ENCODE peak calls at places on chromosomes 5 and 9, in nine cellular contexts. W, K, G, Q, N, E, M, C and H are unnamed samples.

GRCh38 chr5:120463991-120464626 is at the start of gene PRR16:
- DNase-seq in M (no peak), C (no peak), E (peak), G (no peak), W (peak), Q (peak), N (peak), K (peak), H (peak)

GRCh38 chr5:56638061-56638621 is 177.2 kb upstream of the MAP3K1 start:
- DNase-seq in N (peak), K (no peak), C (no peak), E (no peak), M (no peak), G (no peak), Q (no peak), W (no peak), H (no peak)

GRCh38 chr5:144418719-144419118 is 248.0 kb downstream of the KCTD16 start:
- DNase-seq in K (no peak), M (no peak), G (no peak), Q (no peak), W (no peak), N (no peak), C (no peak), E (no peak), H (no peak)

GRCh38 chr9:94903961-94904421 is 177.5 kb downstream of the AOPEP start:
- DNase-seq in W (no peak), G (no peak), K (no peak), E (no peak), C (no peak), M (no peak), N (peak), Q (no peak), H (no peak)

GRCh38 chr5:36641416-36641815 is 35.0 kb downstream of the SLC1A3 start:
- DNase-seq in E (no peak), M (no peak), N (no peak), W (no peak), G (no peak), C (no peak), K (no peak), Q (no peak), H (no peak)

GRCh38 chr9:137960496-137960895 is 82.9 kb downstream of the CACNA1B start:
- DNase-seq in E (no peak), Q (no peak), C (no peak), K (no peak), W (no peak), N (peak), G (no peak), M (no peak), H (no peak)

GRCh38 chr5:90285581-90285980 is 124.0 kb downstream of the CETN3 start:
- DNase-seq in N (no peak), Q (no peak), K (no peak), C (no peak), M (no peak), E (no peak), G (no peak), W (no peak), H (no peak)

GRCh38 chr9:110126986-110127864 is 80.7 kb downstream of the C9orf152 start:
- DNase-seq in M (no peak), C (peak), G (no peak), Q (peak), W (peak), K (peak), E (no peak), N (no peak), H (peak)

GRCh38 chr5:132641841-132642240 is 16.1 kb upstream of the IL13 start:
- DNase-seq in Q (no peak), E (no peak), W (no peak), C (no peak), N (no peak), M (no peak), G (no peak), K (no peak), H (no peak)

GRCh38 chr5:132635873-132636272 is 22.1 kb upstream of the IL13 start:
- DNase-seq in G (no peak), M (no peak), K (no peak), C (no peak), E (no peak), N (no peak), W (no peak), Q (no peak), H (no peak)

GRCh38 chr5:132641241-132641723 is 16.7 kb upstream of the IL13 start:
- DNase-seq in W (no peak), N (no peak), M (no peak), Q (no peak), G (no peak), E (no peak), C (no peak), K (no peak), H (no peak)

GRCh38 chr5:132640613-132641012 is 17.4 kb upstream of the IL13 start:
- DNase-seq in E (no peak), G (no peak), W (no peak), Q (no peak), N (no peak), M (no peak), K (no peak), C (no peak), H (no peak)

DNA sequence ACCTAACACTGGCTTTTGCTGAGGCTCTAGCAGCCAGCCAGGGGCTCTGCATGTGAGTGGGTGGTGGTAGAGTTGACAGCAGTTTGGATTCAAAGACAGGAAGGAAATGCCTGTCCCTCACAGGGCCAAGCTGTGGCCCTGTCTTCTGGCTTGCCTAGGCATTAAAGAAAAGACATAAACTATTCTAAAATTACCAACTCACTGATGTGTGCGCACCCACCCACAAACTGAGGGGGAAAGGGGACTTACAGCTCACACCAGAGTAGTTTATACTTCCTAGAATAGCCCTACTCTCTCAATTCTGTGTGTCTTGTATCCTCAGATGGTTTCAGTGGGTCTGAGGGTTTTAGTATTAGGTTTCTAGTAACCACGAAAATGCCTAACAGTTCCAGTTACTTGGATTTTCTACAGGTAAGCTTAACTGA is 18.3 kb upstream of the IL13 start:
- DNase-seq in K (no peak), M (no peak), W (no peak), E (no peak), N (no peak), G (no peak), Q (no peak), C (no peak), H (no peak)
- TF ChIP-seq POLR2A in K (no peak), M (no peak), W (no peak), E (no peak), N (no peak), G (no peak), Q (no peak), C (no peak), H (no peak)

DNA sequence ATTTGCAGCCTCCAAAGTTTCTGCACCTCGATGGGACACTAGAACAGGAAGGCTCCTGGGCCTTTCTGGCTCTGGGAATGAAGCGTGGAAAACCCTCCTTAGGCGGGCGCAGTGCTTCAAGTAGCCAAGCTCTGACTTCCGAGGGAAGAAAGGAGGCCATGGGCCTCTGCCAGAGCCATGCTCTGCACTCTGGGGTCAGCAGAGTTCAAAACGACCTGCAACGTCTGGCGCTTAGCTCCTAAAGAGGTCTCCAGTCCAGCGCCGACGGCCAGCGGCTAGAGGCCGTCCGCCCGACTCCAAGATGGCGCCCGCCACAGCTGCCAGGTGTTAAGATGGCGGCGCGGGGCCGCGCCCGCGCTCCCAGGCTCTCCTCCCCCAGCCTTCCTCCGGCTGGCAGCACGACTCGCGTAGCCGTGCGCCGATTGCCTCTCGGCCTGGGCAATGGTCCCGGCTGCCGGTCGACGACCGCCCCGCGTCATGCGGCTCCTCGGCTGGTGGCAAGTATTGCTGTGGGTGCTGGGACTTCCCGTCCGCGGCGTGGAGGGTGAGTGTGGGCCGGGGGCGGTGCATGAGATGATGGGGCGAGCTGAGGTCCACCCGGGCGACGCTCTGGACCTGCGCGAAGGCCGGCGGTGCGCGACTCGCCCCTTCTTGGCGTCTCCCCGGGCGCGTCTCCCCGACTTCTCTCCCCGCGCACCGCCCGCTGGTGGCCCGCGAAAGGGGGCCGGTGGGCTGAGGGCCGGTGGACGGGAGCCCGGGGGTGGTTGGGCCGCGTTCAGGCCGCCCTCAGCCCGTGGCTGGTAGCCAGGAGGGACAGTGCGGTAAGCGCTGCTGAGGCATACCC is at the start of gene TXNDC15:
- DNase-seq in G (peak), E (peak), N (peak), C (peak), W (peak), K (peak), Q (peak), M (peak), H (peak)
- TF ChIP-seq POLR2A in G (peak), E (peak), N (peak), C (peak), W (peak), K (peak), Q (peak), M (peak), H (peak)

GRCh38 chr9:129812385-129812784 is 9.4 kb downstream of the TOR1B start:
- DNase-seq in N (no peak), Q (no peak), G (no peak), M (no peak), E (no peak), K (no peak), C (no peak), W (no peak), H (no peak)
- TF ChIP-seq POLR2A in N (no peak), Q (no peak), G (no peak), M (no peak), E (no peak), K (no peak), C (no peak), W (no peak), H (no peak)

GRCh38 chr9:69798737-69799136 is 21.9 kb upstream of the CFAP95 start:
- DNase-seq in E (no peak), M (no peak), G (no peak), K (no peak), Q (no peak), C (no peak), W (no peak), N (no peak), H (no peak)
- TF ChIP-seq POLR2A in E (no peak), M (no peak), G (no peak), K (no peak), Q (no peak), C (no peak), W (no peak), N (no peak), H (no peak)

GRCh38 chr5:117455236-117456233 is 880.9 kb upstream of the SEMA6A start:
- DNase-seq in Q (no peak), K (no peak), E (no peak), N (no peak), M (no peak), C (no peak), G (peak), W (peak), H (peak)

GRCh38 chr5:117454716-117455212 is 880.1 kb upstream of the SEMA6A start:
- DNase-seq in W (peak), C (peak), K (peak), G (peak), Q (no peak), E (peak), M (peak), N (peak), H (peak)
- TF ChIP-seq POLR2A in W (no peak), C (no peak), K (no peak), G (no peak), Q (no peak), E (no peak), M (no peak), N (no peak), H (no peak)